ENCODE peak calls at places on chromosomes 4 and X, in ten cellular contexts. One of them, this sample, is unnamed.
A peak's percentile ranks its signal among the peaks of the same experiment; 100 is the strongest.

GRCh38 chrX:46572295-46572936 is 1.1 kb upstream of the CHST7 start:
- DNase-seq in HCT116: no peak
- DNase-seq in heart left ventricle: no peak
- DNase-seq in sigmoid colon: no peak
- DNase-seq in IMR-90: no peak
- DNase-seq in tibial nerve: no peak
- DNase-seq in uterus: no peak
- DNase-seq in right lobe of liver: no peak
- DNase-seq in esophagus squamous epithelium: no peak
- DNase-seq in ovary: no peak
- DNase-seq in this sample: peak; percentile 5

GRCh38 chr4:102299302-102299701 is 46.0 kb downstream of the SLC39A8 start:
- DNase-seq in right lobe of liver: no peak
- DNase-seq in heart left ventricle: no peak
- DNase-seq in uterus: no peak
- DNase-seq in HCT116: no peak
- DNase-seq in esophagus squamous epithelium: no peak
- DNase-seq in ovary: no peak
- DNase-seq in IMR-90: no peak
- DNase-seq in tibial nerve: no peak
- DNase-seq in sigmoid colon: no peak
- DNase-seq in this sample: no peak

GRCh38 chr4:38743866-38744265 is 38.9 kb downstream of the TLR10 start:
- DNase-seq in ovary: no peak
- DNase-seq in uterus: no peak
- DNase-seq in sigmoid colon: no peak
- DNase-seq in heart left ventricle: no peak
- DNase-seq in esophagus squamous epithelium: no peak
- DNase-seq in IMR-90: no peak
- DNase-seq in right lobe of liver: no peak
- DNase-seq in tibial nerve: no peak
- DNase-seq in HCT116: no peak
- DNase-seq in this sample: no peak

GRCh38 chr4:17665346-17665745 is 50.9 kb downstream of the MED28 start:
- DNase-seq in heart left ventricle: no peak
- DNase-seq in esophagus squamous epithelium: no peak
- DNase-seq in uterus: no peak
- DNase-seq in HCT116: no peak
- DNase-seq in tibial nerve: no peak
- DNase-seq in right lobe of liver: no peak
- DNase-seq in IMR-90: no peak
- DNase-seq in ovary: no peak
- DNase-seq in sigmoid colon: no peak
- DNase-seq in this sample: no peak

GRCh38 chr4:118941149-118941548 is 52.5 kb downstream of the SYNPO2 start:
- DNase-seq in right lobe of liver: peak; percentile 80
- DNase-seq in IMR-90: peak; percentile 21
- DNase-seq in ovary: peak; percentile 51
- DNase-seq in esophagus squamous epithelium: no peak
- DNase-seq in HCT116: no peak
- DNase-seq in uterus: peak; percentile 43
- DNase-seq in sigmoid colon: peak; percentile 85
- DNase-seq in heart left ventricle: no peak
- DNase-seq in tibial nerve: peak; percentile 24
- DNase-seq in this sample: peak; percentile 38

GRCh38 chrX:47854474-47854873 is 17.8 kb downstream of the ZNF81 start:
- DNase-seq in esophagus squamous epithelium: no peak
- DNase-seq in tibial nerve: no peak
- DNase-seq in sigmoid colon: no peak
- DNase-seq in heart left ventricle: no peak
- DNase-seq in ovary: peak; percentile 51
- DNase-seq in HCT116: no peak
- DNase-seq in IMR-90: peak; percentile 13
- DNase-seq in uterus: peak; percentile 27
- DNase-seq in right lobe of liver: peak; percentile 52
- DNase-seq in this sample: no peak

GRCh38 chrX:100685284-100685996 is 41.4 kb downstream of the SRPX2 start:
- DNase-seq in tibial nerve: peak; percentile 65
- DNase-seq in esophagus squamous epithelium: no peak
- DNase-seq in HCT116: peak; percentile 56
- DNase-seq in ovary: peak; percentile 64
- DNase-seq in heart left ventricle: no peak
- DNase-seq in sigmoid colon: peak; percentile 86
- DNase-seq in right lobe of liver: peak; percentile 56
- DNase-seq in IMR-90: peak; percentile 75
- DNase-seq in uterus: peak; percentile 58
- DNase-seq in this sample: peak; percentile 88

GRCh38 chrX:121336831-121337421 is 289.5 kb downstream of the GLUD2 start:
- DNase-seq in ovary: no peak
- DNase-seq in uterus: no peak
- DNase-seq in heart left ventricle: no peak
- DNase-seq in IMR-90: no peak
- DNase-seq in HCT116: peak; percentile 42
- DNase-seq in esophagus squamous epithelium: no peak
- DNase-seq in tibial nerve: no peak
- DNase-seq in right lobe of liver: no peak
- DNase-seq in sigmoid colon: no peak
- DNase-seq in this sample: no peak

GRCh38 chrX:22314692-22315091 is 42.0 kb downstream of the CBLL2 start:
- DNase-seq in right lobe of liver: no peak
- DNase-seq in esophagus squamous epithelium: no peak
- DNase-seq in heart left ventricle: no peak
- DNase-seq in ovary: no peak
- DNase-seq in uterus: no peak
- DNase-seq in IMR-90: peak; percentile 15
- DNase-seq in tibial nerve: no peak
- DNase-seq in HCT116: no peak
- DNase-seq in sigmoid colon: no peak
- DNase-seq in this sample: no peak

DNA sequence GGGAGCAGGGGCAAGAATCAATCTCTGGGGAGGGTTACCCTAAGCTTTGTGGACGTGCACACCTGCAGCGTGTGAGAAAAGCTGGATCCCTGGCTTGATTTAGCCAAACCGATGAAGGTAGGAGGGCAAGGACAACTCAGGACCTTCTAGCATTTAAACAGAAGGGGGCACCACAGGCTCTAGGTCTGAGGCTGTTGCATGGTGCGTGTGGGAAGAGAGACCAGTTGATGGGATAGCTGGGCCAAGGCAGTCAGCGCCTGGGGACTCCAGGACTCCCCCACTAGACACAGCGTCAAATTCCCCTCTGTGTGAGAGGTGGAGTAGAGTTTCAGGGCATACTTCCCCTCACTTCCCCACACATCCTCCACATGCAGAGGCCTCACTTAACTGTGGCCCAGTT is 4.3 kb downstream of the GABRQ start:
- DNase-seq in sigmoid colon: no peak
- DNase-seq in right lobe of liver: no peak
- DNase-seq in HCT116: no peak
- DNase-seq in ovary: no peak
- DNase-seq in tibial nerve: no peak
- DNase-seq in IMR-90: peak; percentile 1
- DNase-seq in esophagus squamous epithelium: no peak
- DNase-seq in uterus: no peak
- DNase-seq in heart left ventricle: no peak
- DNase-seq in this sample: no peak
- TF ChIP-seq CTCF in sigmoid colon: no peak
- TF ChIP-seq CTCF in right lobe of liver: no peak
- TF ChIP-seq CTCF in HCT116: peak; percentile 28
- TF ChIP-seq CTCF in ovary: no peak
- TF ChIP-seq CTCF in tibial nerve: no peak
- TF ChIP-seq CTCF in IMR-90: no peak
- TF ChIP-seq CTCF in esophagus squamous epithelium: no peak
- TF ChIP-seq CTCF in uterus: no peak
- TF ChIP-seq CTCF in heart left ventricle: peak; percentile 21
- TF ChIP-seq CTCF in this sample: no peak

GRCh38 chrX:10679387-10679786 is 59.0 kb upstream of the MID1 start:
- DNase-seq in uterus: no peak
- DNase-seq in IMR-90: no peak
- DNase-seq in HCT116: no peak
- DNase-seq in ovary: no peak
- DNase-seq in heart left ventricle: no peak
- DNase-seq in sigmoid colon: no peak
- DNase-seq in right lobe of liver: no peak
- DNase-seq in esophagus squamous epithelium: no peak
- DNase-seq in tibial nerve: no peak
- DNase-seq in this sample: no peak
- TF ChIP-seq POLR2A in uterus: no peak
- TF ChIP-seq POLR2A in IMR-90: no peak
- TF ChIP-seq POLR2A in HCT116: no peak
- TF ChIP-seq POLR2A in ovary: no peak
- TF ChIP-seq POLR2A in heart left ventricle: no peak
- TF ChIP-seq POLR2A in sigmoid colon: no peak
- TF ChIP-seq POLR2A in right lobe of liver: no peak
- TF ChIP-seq POLR2A in esophagus squamous epithelium: no peak
- TF ChIP-seq POLR2A in tibial nerve: no peak
- TF ChIP-seq POLR2A in this sample: no peak

GRCh38 chr4:143701365-143701764 is 890 bp upstream of the FREM3 start:
- DNase-seq in HCT116: no peak
- DNase-seq in heart left ventricle: no peak
- DNase-seq in right lobe of liver: no peak
- DNase-seq in sigmoid colon: no peak
- DNase-seq in ovary: no peak
- DNase-seq in IMR-90: no peak
- DNase-seq in uterus: no peak
- DNase-seq in esophagus squamous epithelium: no peak
- DNase-seq in tibial nerve: no peak
- DNase-seq in this sample: no peak

GRCh38 chr4:143699331-143700059 is 980 bp downstream of the FREM3 start:
- DNase-seq in ovary: no peak
- DNase-seq in right lobe of liver: no peak
- DNase-seq in heart left ventricle: no peak
- DNase-seq in HCT116: no peak
- DNase-seq in uterus: no peak
- DNase-seq in esophagus squamous epithelium: no peak
- DNase-seq in IMR-90: no peak
- DNase-seq in sigmoid colon: no peak
- DNase-seq in tibial nerve: no peak
- DNase-seq in this sample: no peak

GRCh38 chr4:143700060-143700419 is 435 bp downstream of the FREM3 start:
- DNase-seq in sigmoid colon: peak; percentile 71
- DNase-seq in uterus: no peak
- DNase-seq in right lobe of liver: peak; percentile 46
- DNase-seq in heart left ventricle: peak; percentile 67
- DNase-seq in HCT116: no peak
- DNase-seq in ovary: no peak
- DNase-seq in esophagus squamous epithelium: no peak
- DNase-seq in IMR-90: no peak
- DNase-seq in tibial nerve: no peak
- DNase-seq in this sample: no peak

GRCh38 chr4:143700420-143701352 is at the start of gene FREM3:
- DNase-seq in right lobe of liver: no peak
- DNase-seq in uterus: no peak
- DNase-seq in IMR-90: no peak
- DNase-seq in sigmoid colon: no peak
- DNase-seq in heart left ventricle: peak; percentile 66
- DNase-seq in HCT116: no peak
- DNase-seq in tibial nerve: no peak
- DNase-seq in esophagus squamous epithelium: no peak
- DNase-seq in ovary: no peak
- DNase-seq in this sample: no peak
- H3K4me3 ChIP-seq in right lobe of liver: no peak within 1 kb of the TSS
- H3K4me3 ChIP-seq in uterus: no peak within 1 kb of the TSS
- H3K4me3 ChIP-seq in IMR-90: no peak within 1 kb of the TSS
- H3K4me3 ChIP-seq in sigmoid colon: peak within 1 kb of the TSS; percentile 46
- H3K4me3 ChIP-seq in heart left ventricle: peak within 1 kb of the TSS; percentile 51
- H3K4me3 ChIP-seq in HCT116: no peak within 1 kb of the TSS
- H3K4me3 ChIP-seq in tibial nerve: peak within 1 kb of the TSS; percentile 15
- H3K4me3 ChIP-seq in esophagus squamous epithelium: no peak within 1 kb of the TSS
- H3K4me3 ChIP-seq in ovary: no peak within 1 kb of the TSS
- H3K4me3 ChIP-seq in this sample: no peak within 1 kb of the TSS

DNA sequence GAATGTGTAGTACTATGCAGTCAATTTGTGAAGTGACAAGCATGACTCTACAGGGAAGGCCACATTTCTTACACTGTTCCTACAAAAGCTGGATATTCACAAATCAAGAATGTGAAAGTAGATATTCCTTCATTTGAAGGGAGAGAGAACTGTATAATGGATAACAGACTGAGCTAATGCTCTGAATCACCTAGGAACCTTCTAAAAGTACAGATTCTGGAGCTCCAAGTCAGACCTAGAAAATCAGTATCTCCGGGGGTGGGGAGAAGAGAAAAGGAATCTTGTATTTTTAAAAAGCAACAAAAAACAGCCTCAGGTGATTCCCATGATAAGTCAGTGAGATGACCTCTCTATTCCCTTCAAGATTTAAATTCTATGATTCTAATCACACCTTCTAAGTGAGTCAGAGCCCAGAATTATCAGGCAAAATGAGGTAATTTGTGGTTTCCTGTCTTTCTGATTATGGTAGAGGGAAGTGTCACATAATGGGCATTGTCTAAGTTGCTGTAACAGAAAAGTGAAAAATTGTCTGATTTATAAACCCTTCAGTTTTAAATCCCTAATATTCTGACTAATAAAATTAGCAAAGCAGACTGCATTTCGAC is 80.9 kb downstream of the IL21 start:
- DNase-seq in heart left ventricle: no peak
- DNase-seq in right lobe of liver: no peak
- DNase-seq in tibial nerve: no peak
- DNase-seq in ovary: no peak
- DNase-seq in IMR-90: peak; percentile 19
- DNase-seq in HCT116: no peak
- DNase-seq in sigmoid colon: no peak
- DNase-seq in uterus: no peak
- DNase-seq in esophagus squamous epithelium: no peak
- DNase-seq in this sample: no peak
- TF ChIP-seq CTCF in heart left ventricle: no peak
- TF ChIP-seq CTCF in right lobe of liver: no peak
- TF ChIP-seq CTCF in tibial nerve: no peak
- TF ChIP-seq CTCF in ovary: no peak
- TF ChIP-seq CTCF in IMR-90: no peak
- TF ChIP-seq CTCF in HCT116: no peak
- TF ChIP-seq CTCF in sigmoid colon: no peak
- TF ChIP-seq CTCF in uterus: no peak
- TF ChIP-seq CTCF in esophagus squamous epithelium: no peak
- TF ChIP-seq CTCF in this sample: no peak

GRCh38 chrX:109732319-109732779 is 708 bp downstream of the ACSL4 start:
- DNase-seq in HCT116: no peak
- DNase-seq in esophagus squamous epithelium: no peak
- DNase-seq in sigmoid colon: no peak
- DNase-seq in heart left ventricle: no peak
- DNase-seq in ovary: no peak
- DNase-seq in uterus: no peak
- DNase-seq in tibial nerve: no peak
- DNase-seq in right lobe of liver: no peak
- DNase-seq in IMR-90: peak; percentile 59
- DNase-seq in this sample: no peak
- TF ChIP-seq POLR2A in HCT116: no peak
- TF ChIP-seq POLR2A in esophagus squamous epithelium: peak; percentile 10
- TF ChIP-seq POLR2A in sigmoid colon: no peak
- TF ChIP-seq POLR2A in heart left ventricle: no peak
- TF ChIP-seq POLR2A in ovary: no peak
- TF ChIP-seq POLR2A in uterus: no peak
- TF ChIP-seq POLR2A in tibial nerve: no peak
- TF ChIP-seq POLR2A in right lobe of liver: peak; percentile 26
- TF ChIP-seq POLR2A in IMR-90: peak; percentile 76
- TF ChIP-seq POLR2A in this sample: no peak

This sample was measured in lower leg skin.